ENCODE peak calls at places on chromosome X, in six cellular contexts. U is fibroblast of mammary gland; B is CD8-positive, alpha-beta memory T cell; R is CD4-positive, CD25-positive, alpha-beta regulatory T cell; W is dorsolateral prefrontal cortex; D is AG20443. O is an unnamed sample.

GRCh38 chrX:97863261-97863660 is 979.6 kb downstream of the RPA4 start:
- DNase-seq in R (no peak), U (no peak), W (no peak), D (no peak), B (no peak), O (no peak)

GRCh38 chrX:257681-258289 is 23.4 kb upstream of the PLCXD1 start:
- DNase-seq in W (no peak), B (no peak), R (no peak), D (no peak), U (no peak), O (no peak)

GRCh38 chrX:153537526-153538295 is 20.3 kb downstream of the ATP2B3 start:
- DNase-seq in R (no peak), D (no peak), B (no peak), U (no peak), W (no peak), O (no peak)

GRCh38 chrX:128992107-128992971 is 531.0 kb downstream of the SMARCA1 start:
- DNase-seq in B (no peak), D (no peak), U (no peak), R (no peak), W (no peak), O (no peak)

GRCh38 chrX:40449956-40450701 is 130.6 kb upstream of the ATP6AP2 start:
- DNase-seq in R (no peak), D (no peak), U (no peak), B (no peak), W (no peak), O (no peak)

GRCh38 chrX:15142084-15142715 is 127.7 kb downstream of the ASB9 start:
- DNase-seq in W (no peak), R (no peak), B (no peak), D (no peak), U (no peak), O (no peak)

GRCh38 chrX:78517124-78517523 is 142.0 kb downstream of the RTL3 start:
- DNase-seq in D (no peak), B (peak; percentile 77), R (peak; percentile 83), U (no peak), W (no peak), O (peak; percentile 65)

GRCh38 chrX:26146024-26146423 is 7.9 kb downstream of the MAGEB18 start:
- DNase-seq in D (no peak), W (no peak), R (no peak), U (no peak), B (no peak), O (no peak)

GRCh38 chrX:40864972-40865371 is 129.6 kb upstream of the MED14 start:
- DNase-seq in U (peak; percentile 77), R (no peak), D (peak; percentile 37), B (no peak), W (no peak), O (no peak)

GRCh38 chrX:19177710-19178109 is 55.4 kb upstream of the ADGRG2 start:
- DNase-seq in D (no peak), R (no peak), B (no peak), W (no peak), U (no peak), O (no peak)

GRCh38 chrX:37474478-37474877 is 97.0 kb upstream of the LANCL3 start:
- DNase-seq in W (no peak), U (no peak), B (no peak), R (no peak), D (no peak), O (no peak)

GRCh38 chrX:153999359-154000037 is 20.2 kb downstream of the IRAK1 start:
- DNase-seq in W (no peak), D (no peak), B (no peak), R (no peak), U (no peak), O (no peak)

GRCh38 chrX:47690175-47690574 is 31.2 kb upstream of the UXT start:
- DNase-seq in U (peak; percentile 27), B (no peak), R (no peak), W (no peak), D (peak; percentile 11), O (no peak)

GRCh38 chrX:72272868-72273267 is 4.2 kb downstream of the RPS4X start:
- DNase-seq in B (no peak), R (no peak), U (peak; percentile 73), W (no peak), D (no peak), O (no peak)

O was measured in DND-41.